ENCODE peak calls at places on chromosomes 11 and 22, in nine cellular contexts. C, D, S, T, G, A, Q, I and Z are unnamed samples.
A peak's percentile ranks its signal among the peaks of the same experiment; 100 is the strongest.

GRCh38 chr22:47283616-47284270 is 521.3 kb downstream of the TBC1D22A start:
- DNase-seq in A (no peak), T (no peak), I (no peak), S (peak; percentile 29), Q (no peak), G (no peak), D (no peak), C (no peak), Z (no peak)

GRCh38 chr22:22548349-22548716 is 10.7 kb downstream of the PRAME start:
- DNase-seq in A (no peak), D (no peak), I (no peak), T (no peak), C (no peak), G (no peak), Q (no peak), S (no peak), Z (no peak)

GRCh38 chr11:1228183-1228821 is 5.4 kb downstream of the MUC5B start:
- DNase-seq in S (peak; percentile 48), A (no peak), I (no peak), Q (no peak), G (peak; percentile 24), D (no peak), T (no peak), C (no peak), Z (peak; percentile 11)

GRCh38 chr11:86335131-86335768 is 33.2 kb downstream of the HIKESHI start:
- DNase-seq in S (no peak), C (no peak), A (no peak), T (no peak), G (no peak), Q (no peak), D (no peak), I (no peak), Z (no peak)

GRCh38 chr11:64144587-64145295 is 21.2 kb downstream of the MACROD1 start:
- DNase-seq in S (no peak), T (no peak), Q (no peak), I (no peak), A (no peak), D (no peak), G (peak; percentile 62), C (no peak), Z (no peak)

GRCh38 chr22:17783317-17783716 is 9.0 kb upstream of the BID start:
- DNase-seq in C (no peak), Q (no peak), I (no peak), D (no peak), S (no peak), A (no peak), T (no peak), G (no peak), Z (no peak)

GRCh38 chr11:130620566-130620965 is 172.1 kb downstream of the ADAMTS15 start:
- DNase-seq in S (no peak), Q (no peak), I (no peak), A (no peak), C (no peak), D (no peak), G (no peak), T (no peak), Z (no peak)

GRCh38 chr11:45580399-45580798 is 85.0 kb downstream of the CHST1 start:
- DNase-seq in S (no peak), A (peak; percentile 20), G (peak; percentile 79), C (no peak), T (peak; percentile 71), I (peak; percentile 49), D (no peak), Q (no peak), Z (no peak)

GRCh38 chr11:41781441-41781840 is 322.0 kb upstream of the LRRC4C start:
- DNase-seq in C (no peak), G (no peak), I (no peak), S (no peak), D (no peak), A (no peak), Q (no peak), T (no peak), Z (no peak)

GRCh38 chr11:16111690-16112089 is 244.7 kb downstream of the SOX6 start:
- DNase-seq in S (no peak), A (no peak), Q (no peak), I (no peak), G (peak; percentile 2), C (no peak), D (no peak), T (no peak), Z (no peak)

GRCh38 chr22:46649176-46650077 is 29.2 kb downstream of the GRAMD4 start:
- DNase-seq in A (no peak), Q (no peak), T (no peak), C (peak; percentile 37), I (no peak), S (no peak), G (no peak), D (no peak), Z (no peak)

GRCh38 chr22:24066872-24067271 is 55.8 kb downstream of the CABIN1 start:
- DNase-seq in G (no peak), I (no peak), Q (no peak), C (no peak), A (no peak), T (no peak), S (no peak), D (peak; percentile 70), Z (peak; percentile 67)

DNA sequence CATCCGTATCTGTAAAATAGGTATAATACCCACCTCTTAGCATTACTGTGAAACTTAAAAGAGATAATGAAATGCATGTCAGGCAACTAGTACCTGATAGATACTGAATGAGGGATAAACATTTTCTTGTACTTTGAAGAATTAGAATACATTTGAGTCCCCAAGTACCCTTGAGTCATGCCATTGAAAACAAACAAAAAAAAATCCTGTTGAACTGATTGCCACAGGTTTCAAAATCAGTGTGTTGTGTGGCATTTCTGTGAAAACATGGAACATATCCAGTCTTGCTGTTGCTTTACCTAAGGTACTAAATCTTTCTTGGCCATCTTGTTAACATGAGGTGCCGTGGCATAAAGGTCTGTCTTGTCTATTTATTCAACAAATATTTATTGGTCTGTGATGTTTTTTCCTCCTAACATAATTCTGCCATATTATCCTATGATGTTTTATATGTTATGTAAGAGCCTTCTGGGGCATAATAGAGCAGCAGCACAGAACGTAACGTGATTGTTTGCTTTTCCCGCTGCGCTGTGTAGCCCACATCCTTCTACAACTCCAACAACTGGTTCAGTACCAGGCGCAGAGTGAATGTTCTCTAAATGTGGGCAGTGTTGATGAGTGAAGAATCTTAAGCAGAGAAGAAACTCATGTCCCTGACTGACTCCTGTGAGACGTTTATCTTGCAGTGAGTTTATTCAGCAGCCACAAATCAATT is 79.3 kb upstream of the RAB1B start:
- DNase-seq in T (no peak), D (no peak), Q (no peak), I (no peak), C (no peak), A (no peak), G (no peak), S (no peak), Z (no peak)
- TF ChIP-seq CTCF in T (no peak), D (no peak), Q (no peak), I (no peak), C (no peak), A (no peak), G (no peak), S (no peak), Z (no peak)

GRCh38 chr11:112023104-112023503 is 2.1 kb upstream of the DLAT start:
- DNase-seq in A (no peak), S (no peak), I (no peak), G (no peak), C (no peak), Q (no peak), T (no peak), D (no peak), Z (no peak)
- TF ChIP-seq CTCF in A (no peak), S (no peak), I (peak; percentile 18), G (no peak), C (no peak), Q (no peak), T (no peak), D (no peak), Z (no peak)

GRCh38 chr22:49986325-49986724 is 25.8 kb downstream of the PIM3 start:
- DNase-seq in C (no peak), I (no peak), S (no peak), T (no peak), A (no peak), G (no peak), Q (no peak), D (no peak), Z (no peak)

GRCh38 chr22:49979587-49980264 is 19.2 kb downstream of the PIM3 start:
- DNase-seq in I (peak; percentile 20), C (no peak), Q (no peak), T (peak; percentile 34), D (no peak), S (peak; percentile 47), A (no peak), G (peak; percentile 25), Z (peak; percentile 53)

GRCh38 chr22:49977578-49977977 is 17.0 kb downstream of the PIM3 start:
- DNase-seq in I (no peak), C (no peak), T (no peak), G (no peak), S (no peak), Q (no peak), A (no peak), D (peak; percentile 15), Z (no peak)

DNA sequence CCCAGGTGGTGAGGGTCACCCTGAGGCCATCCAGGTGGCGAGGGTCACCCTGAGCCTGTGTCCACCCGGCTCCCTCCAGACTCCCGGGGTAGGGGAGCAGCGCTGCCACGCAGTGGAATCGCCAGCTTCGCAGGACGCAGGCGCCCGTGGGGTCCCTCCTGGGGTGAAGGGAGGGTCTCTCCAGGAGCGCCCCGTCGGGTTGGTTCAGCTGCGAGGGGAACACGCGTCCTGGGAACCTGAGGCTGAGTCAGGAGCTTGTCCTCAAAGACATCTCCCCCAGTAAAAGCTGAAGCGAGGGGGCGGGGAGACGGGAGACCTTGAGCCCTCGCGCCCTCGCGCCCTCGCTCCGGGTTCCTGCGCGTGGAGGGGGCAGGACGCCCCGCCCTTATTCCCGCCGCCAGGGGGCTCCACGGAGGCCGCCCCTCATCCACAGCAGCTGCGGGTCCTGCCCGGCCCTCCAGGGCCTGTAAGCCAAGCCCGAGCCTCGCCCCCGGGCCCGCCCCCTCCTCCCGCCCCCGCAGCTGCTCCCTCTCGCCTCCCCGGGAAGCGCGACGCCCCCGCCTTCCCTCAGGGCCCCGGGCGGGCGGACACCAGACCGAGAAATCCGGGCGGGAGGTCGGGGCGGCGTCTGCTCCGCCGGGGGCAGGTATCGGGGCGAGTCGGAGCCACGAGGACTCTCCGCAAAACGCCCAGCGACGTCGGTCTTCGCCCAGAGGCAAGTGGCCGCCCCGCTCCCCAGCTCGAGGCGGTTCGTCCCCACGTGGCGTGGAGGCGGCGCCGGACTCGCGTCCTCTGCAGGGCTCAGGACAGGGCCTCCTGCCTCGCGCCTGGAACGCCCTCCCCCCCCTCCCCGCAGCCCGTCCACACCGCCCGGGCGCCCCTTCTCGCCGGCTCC is 22.8 kb downstream of the PIM3 start:
- DNase-seq in T (no peak), Q (no peak), C (no peak), G (peak; percentile 59), A (no peak), D (no peak), I (peak; percentile 19), S (peak; percentile 61), Z (no peak)
- TF ChIP-seq CTCF in T (peak; percentile 68), Q (peak; percentile 57), C (peak; percentile 16), G (peak; percentile 55), A (peak; percentile 5), D (no peak), I (peak; percentile 54), S (peak; percentile 37), Z (peak; percentile 33)

DNA sequence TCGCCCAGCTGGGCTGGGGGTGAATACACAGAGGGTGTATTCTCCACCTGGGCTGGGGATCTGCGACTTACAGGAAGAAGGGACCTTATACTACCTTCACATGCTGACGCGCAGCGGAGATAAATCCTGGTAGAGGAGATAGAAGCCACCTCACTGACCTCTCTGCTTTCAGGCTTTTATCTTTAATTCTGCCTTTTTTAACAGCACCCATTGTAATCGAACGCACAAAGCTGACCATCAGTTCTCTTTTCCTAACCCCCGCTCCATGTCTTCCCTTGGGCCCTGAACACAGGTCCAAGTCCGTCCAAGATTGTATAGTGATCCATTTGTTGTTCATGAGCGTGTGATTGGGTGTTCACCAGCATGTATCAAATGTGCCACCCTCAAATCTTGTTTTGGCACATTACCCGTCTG is 664 bp upstream of the LAMTOR1 start:
- DNase-seq in T (no peak), G (no peak), Q (no peak), S (no peak), C (no peak), D (peak; percentile 16), I (no peak), A (no peak), Z (no peak)
- TF ChIP-seq CTCF in T (peak; percentile 63), G (no peak), Q (no peak), S (no peak), C (no peak), D (no peak), I (peak; percentile 9), A (no peak), Z (no peak)